ENCODE peak calls at places on chromosomes 16 and 17, in seven cellular contexts. N, I, T, A, Y, C and H are unnamed samples.

GRCh38 chr17:78396436-78397335 is 18.2 kb downstream of the PGS1 start:
- DNase-seq in N (peak), A (no peak), T (no peak), C (no peak), Y (no peak), I (no peak), H (no peak)

GRCh38 chr17:27153005-27153404 is 140.9 kb upstream of the WSB1 start:
- DNase-seq in I (no peak), Y (no peak), T (no peak), A (no peak), N (peak), C (no peak), H (no peak)

GRCh38 chr16:27326738-27327585 is 13.2 kb downstream of the IL4R start:
- DNase-seq in C (no peak), Y (no peak), N (peak), T (peak), A (peak), I (peak), H (no peak)

GRCh38 chr16:83949724-83950001 is 3.4 kb upstream of the OSGIN1 start:
- DNase-seq in Y (no peak), A (no peak), I (no peak), N (no peak), T (no peak), C (no peak), H (no peak)

GRCh38 chr17:49508061-49508865 is 13.2 kb downstream of the NGFR start:
- DNase-seq in C (no peak), N (peak), I (no peak), A (no peak), T (no peak), Y (no peak), H (no peak)

GRCh38 chr17:71633391-71633849 is 487.4 kb upstream of the SOX9 start:
- DNase-seq in T (no peak), A (no peak), C (no peak), I (peak), Y (no peak), N (peak), H (no peak)

GRCh38 chr16:85057948-85058347 is 30.4 kb downstream of the KIAA0513 start:
- DNase-seq in A (no peak), Y (no peak), N (no peak), I (no peak), C (no peak), T (no peak), H (no peak)

GRCh38 chr16:8751481-8752311 is 45.7 kb downstream of the TMEM186 start:
- DNase-seq in A (no peak), I (no peak), T (no peak), Y (no peak), N (peak), C (no peak), H (no peak)

GRCh38 chr16:1812732-1813163 is 13.9 kb downstream of the HAGH start:
- DNase-seq in Y (no peak), T (peak), C (no peak), N (peak), I (no peak), A (peak), H (no peak)

GRCh38 chr17:51322390-51323029 is 62.2 kb downstream of the UTP18 start:
- DNase-seq in A (no peak), Y (no peak), C (no peak), T (peak), I (no peak), N (no peak), H (no peak)